ENCODE peak calls at places on chromosome 3, in six cellular contexts. G is astrocyte of the spinal cord, O is foreskin fibroblast, S is dorsolateral prefrontal cortex, M is ovary, P is Calu3. V is an unnamed sample.

GRCh38 chr3:113695426-113695817 is 1.0 kb downstream of the USF3 start:
- DNase-seq in S (no peak), P (no peak), O (no peak), G (peak), M (no peak), V (no peak)

GRCh38 chr3:72259755-72260589 is 475.0 kb upstream of the PROK2 start:
- DNase-seq in P (no peak), G (peak), O (no peak), M (no peak), S (no peak), V (no peak)

GRCh38 chr3:134651347-134652041 is 672 bp upstream of the KY start:
- DNase-seq in M (peak), O (no peak), G (peak), S (no peak), P (no peak), V (peak)

GRCh38 chr3:53588122-53588521 is 93.7 kb downstream of the CACNA1D start:
- DNase-seq in G (no peak), S (no peak), O (no peak), P (peak), M (no peak), V (no peak)

GRCh38 chr3:66565301-66565700 is 64.5 kb upstream of the LRIG1 start:
- DNase-seq in P (no peak), G (no peak), M (no peak), S (no peak), O (no peak), V (no peak)

GRCh38 chr3:129587559-129588210 is 18.8 kb downstream of the PLXND1 start:
- DNase-seq in P (no peak), G (no peak), M (no peak), O (no peak), S (no peak), V (no peak)

GRCh38 chr3:20035019-20035418 is 5.2 kb upstream of the KAT2B start:
- DNase-seq in O (no peak), M (no peak), P (no peak), S (no peak), G (no peak), V (no peak)

GRCh38 chr3:128360705-128361271 is 105.9 kb downstream of the DNAJB8 start:
- DNase-seq in S (no peak), P (no peak), G (peak), M (no peak), O (no peak), V (no peak)

GRCh38 chr3:179398574-179399249 is 51.2 kb downstream of the MFN1 start:
- DNase-seq in G (peak), P (no peak), M (no peak), S (no peak), O (no peak), V (no peak)

GRCh38 chr3:69787436-69788168 is 48.3 kb downstream of the MITF start:
- DNase-seq in M (no peak), O (peak), P (no peak), G (peak), S (no peak), V (no peak)

GRCh38 chr3:64915778-64916177 is 228.0 kb upstream of the ADAMTS9 start:
- DNase-seq in M (no peak), G (peak), S (no peak), O (peak), P (no peak), V (no peak)

GRCh38 chr3:161913786-161914389 is 417.3 kb downstream of the OTOL1 start:
- DNase-seq in S (no peak), O (peak), P (no peak), M (no peak), G (peak), V (no peak)

GRCh38 chr3:179929091-179929529 is 107.6 kb downstream of the PEX5L start:
- DNase-seq in S (peak), G (peak), O (peak), M (peak), P (peak), V (peak)

GRCh38 chr3:2099028-2099671 is 484 bp downstream of the CNTN4 start:
- DNase-seq in M (peak), P (no peak), G (no peak), O (no peak), S (peak), V (peak)

DNA sequence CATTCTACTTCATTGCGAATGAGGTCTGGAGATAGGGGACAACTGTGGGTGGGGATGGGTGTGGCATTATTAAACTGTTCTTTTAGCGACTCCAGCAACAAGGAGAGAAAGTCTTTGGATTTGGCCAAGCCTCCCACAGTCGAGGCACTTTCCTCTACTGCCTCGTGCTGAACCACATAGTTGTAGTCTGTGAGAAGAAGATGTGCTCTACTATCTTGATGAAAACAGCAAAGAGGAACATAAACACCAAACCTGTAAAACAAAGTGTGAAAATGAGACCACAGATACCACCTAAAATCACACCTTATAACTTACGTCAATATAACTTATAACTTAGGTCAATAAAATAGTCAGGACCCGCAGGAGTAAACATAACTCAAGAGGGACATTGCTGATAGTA is 25.6 kb downstream of the TMEM39A start:
- DNase-seq in M (no peak), P (no peak), O (no peak), G (no peak), S (no peak), V (no peak)
- TF ChIP-seq CTCF in M (no peak), P (no peak), O (no peak), G (no peak), S (no peak), V (no peak)

DNA sequence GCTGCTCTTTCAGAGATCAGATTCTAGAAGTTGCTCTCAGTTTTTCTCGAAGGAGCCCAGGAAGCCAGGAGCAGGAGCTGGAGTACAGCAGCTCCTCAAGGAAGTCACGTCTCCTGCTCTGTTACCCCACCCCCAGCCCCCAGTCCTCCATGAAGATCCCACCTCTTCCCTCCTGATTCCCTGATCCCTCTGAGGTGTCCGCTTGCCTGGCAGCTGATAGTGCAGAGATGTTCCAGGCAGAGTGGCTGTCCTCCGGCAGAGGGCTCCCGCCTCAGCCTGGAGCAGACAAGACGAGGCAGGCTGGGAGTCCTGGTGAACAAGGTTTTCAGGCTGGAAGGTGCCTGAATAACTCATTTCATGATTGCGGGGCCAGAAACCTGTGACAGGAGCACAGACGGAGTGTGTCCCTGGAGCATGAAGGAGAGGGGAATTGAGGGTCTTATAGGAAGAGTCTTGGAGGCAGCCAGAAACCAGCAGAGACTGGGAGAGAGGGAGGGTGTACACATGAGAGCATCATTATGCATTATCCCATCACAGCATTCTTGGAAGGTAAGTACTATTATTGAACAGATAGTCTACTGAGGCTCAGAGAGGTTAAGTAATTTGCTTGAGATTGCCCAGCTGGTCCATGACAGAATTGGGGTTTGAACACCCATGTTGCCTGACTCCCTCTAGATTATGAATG is 1.2 kb downstream of the HRH1 start:
- DNase-seq in S (peak), G (peak), M (peak), P (peak), O (peak), V (no peak)
- TF ChIP-seq CTCF in S (peak), G (peak), M (peak), P (peak), O (peak), V (no peak)

GRCh38 chr3:186510374-186511079 is 33.7 kb downstream of the CRYGS start:
- DNase-seq in P (no peak), O (no peak), G (peak), M (no peak), S (no peak), V (peak)
- TF ChIP-seq CTCF in P (no peak), O (no peak), G (peak), M (no peak), S (peak), V (peak)

GRCh38 chr3:172760406-172760805 is 9.9 kb downstream of the ECT2 start:
- DNase-seq in P (no peak), S (no peak), M (no peak), G (no peak), O (peak), V (no peak)
- TF ChIP-seq CTCF in P (no peak), S (no peak), M (no peak), G (no peak), O (no peak), V (no peak)

DNA sequence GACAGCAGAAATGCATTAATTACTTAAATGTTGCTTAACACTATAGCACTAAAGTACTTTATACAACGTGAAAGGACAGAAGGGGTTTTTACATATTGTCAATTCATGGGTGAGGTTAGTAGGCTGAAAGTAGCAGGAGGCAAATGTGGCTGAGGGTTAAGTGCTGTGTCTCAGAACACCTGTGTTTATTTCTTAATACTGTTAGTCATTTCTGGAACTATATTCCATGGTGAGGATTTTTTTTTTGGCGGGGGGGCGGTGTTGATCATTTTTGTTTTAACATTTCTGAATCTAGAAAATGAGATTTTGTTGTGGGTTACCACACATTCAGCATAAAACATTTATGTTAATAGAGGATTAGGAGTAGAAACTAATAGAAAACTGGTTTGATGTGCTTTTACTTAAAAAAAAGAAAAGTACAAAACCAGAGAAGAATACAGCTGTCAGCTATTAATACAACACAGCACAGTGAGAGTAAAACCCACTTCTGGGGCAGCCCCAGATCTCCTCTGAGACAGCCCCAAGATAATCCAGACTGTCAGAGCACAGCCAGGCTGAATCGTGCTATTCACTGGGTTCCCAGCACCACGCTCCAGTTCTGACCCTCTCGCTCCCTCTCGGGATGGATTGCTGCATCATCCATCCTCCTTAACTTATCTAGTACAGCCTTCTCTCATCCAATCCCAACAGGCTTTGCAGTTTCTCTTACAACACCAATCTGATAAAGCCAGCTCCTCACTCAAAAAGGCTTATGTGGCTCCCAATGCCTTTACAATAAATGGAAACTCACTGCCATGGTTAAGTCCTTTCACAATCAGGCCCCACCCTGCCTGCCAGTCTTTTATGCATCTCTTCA is 307.8 kb downstream of the TUSC7 start:
- DNase-seq in P (no peak), G (no peak), M (no peak), S (no peak), O (no peak), V (peak)
- TF ChIP-seq CTCF in P (no peak), G (no peak), M (no peak), S (no peak), O (no peak), V (no peak)

GRCh38 chr3:37970802-37971201 is 19.8 kb upstream of the VILL start:
- DNase-seq in S (no peak), O (no peak), P (no peak), M (no peak), G (no peak), V (no peak)

GRCh38 chr3:37974121-37974927 is 16.3 kb upstream of the VILL start:
- DNase-seq in S (peak), P (peak), O (peak), M (no peak), G (peak), V (peak)

GRCh38 chr3:37973250-37974054 is 17.1 kb upstream of the VILL start:
- DNase-seq in S (no peak), O (no peak), G (no peak), P (no peak), M (no peak), V (no peak)

GRCh38 chr3:37971467-37971866 is 19.1 kb upstream of the VILL start:
- DNase-seq in G (no peak), P (no peak), S (no peak), O (no peak), M (no peak), V (no peak)

GRCh38 chr3:37974928-37975223 is 15.7 kb upstream of the VILL start:
- DNase-seq in S (no peak), G (no peak), P (no peak), M (no peak), O (no peak), V (no peak)
- TF ChIP-seq CTCF in S (no peak), G (no peak), P (no peak), M (no peak), O (no peak), V (no peak)

GRCh38 chr3:127061641-127062040 is 78.7 kb downstream of the PLXNA1 start:
- DNase-seq in O (no peak), M (no peak), S (no peak), P (no peak), G (no peak), V (no peak)
- TF ChIP-seq CTCF in O (no peak), M (no peak), S (no peak), P (no peak), G (no peak), V (no peak)

GRCh38 chr3:15531346-15531745 is 9.8 kb upstream of the COLQ start:
- DNase-seq in M (no peak), O (no peak), G (no peak), P (no peak), S (no peak), V (no peak)

GRCh38 chr3:15528881-15529537 is 7.5 kb upstream of the COLQ start:
- DNase-seq in G (no peak), O (no peak), P (no peak), M (no peak), S (no peak), V (no peak)

GRCh38 chr3:15523660-15524417 is 2.3 kb upstream of the COLQ start:
- DNase-seq in S (no peak), M (no peak), P (no peak), O (peak), G (no peak), V (no peak)

GRCh38 chr3:15525790-15526189 is 4.3 kb upstream of the COLQ start:
- DNase-seq in M (no peak), P (no peak), G (no peak), S (no peak), O (no peak), V (no peak)

DNA sequence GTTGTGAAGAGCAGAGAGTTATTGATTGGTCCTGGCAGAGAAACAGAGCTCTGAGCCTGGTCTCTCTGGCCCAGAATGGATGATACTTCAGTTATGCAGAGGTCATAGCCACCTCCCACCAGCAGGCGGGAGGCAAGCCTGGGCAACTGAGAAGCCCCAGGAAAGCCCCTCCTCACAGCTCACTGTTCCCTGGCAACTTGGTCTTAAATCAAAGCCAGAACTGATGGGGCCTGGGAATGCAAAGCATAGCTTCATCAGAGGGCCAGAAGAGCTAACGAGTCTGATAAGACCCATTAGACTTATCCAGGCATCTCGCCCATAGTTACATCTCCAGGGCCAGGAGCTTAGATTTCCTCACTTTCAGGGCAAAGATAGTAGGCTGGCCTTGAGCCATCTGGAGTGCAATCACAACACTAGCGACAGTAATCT is 5.5 kb upstream of the COLQ start:
- DNase-seq in P (no peak), M (peak), O (no peak), S (no peak), G (no peak), V (no peak)
- TF ChIP-seq CTCF in P (no peak), M (no peak), O (no peak), S (no peak), G (peak), V (peak)